ENCODE peak calls at places on chromosomes 4 and X, in ten cellular contexts. One of them, this sample, is unnamed.

GRCh38 chrX:18558799-18559198 is 113.1 kb downstream of the RS1 start:
- DNase-seq in tibial artery: no peak
- DNase-seq in activated CD4-positive, alpha-beta memory T cell treated with anti-CD3 and anti-CD28 coated beads, Interleukin-2, amount 10 ng/mL, durations not matched to agents 7 days and 5 days: no peak
- DNase-seq in adipocyte: peak; percentile 6
- DNase-seq in activated naive CD4-positive, alpha-beta T cell treated with anti-CD3 and anti-CD28 coated beads for 36 hours: no peak
- DNase-seq in EH: peak; percentile 1
- DNase-seq in endodermal cell: no peak
- DNase-seq in endothelial cell of umbilical vein: no peak
- DNase-seq in tibial nerve: no peak
- DNase-seq in HCT116: no peak
- DNase-seq in this sample: no peak

GRCh38 chr4:118849867-118850812 is 14.2 kb upstream of the SEC24D start:
- DNase-seq in tibial artery: no peak
- DNase-seq in activated CD4-positive, alpha-beta memory T cell treated with anti-CD3 and anti-CD28 coated beads, Interleukin-2, amount 10 ng/mL, durations not matched to agents 7 days and 5 days: peak; percentile 55
- DNase-seq in adipocyte: peak; percentile 55
- DNase-seq in activated naive CD4-positive, alpha-beta T cell treated with anti-CD3 and anti-CD28 coated beads for 36 hours: peak; percentile 50
- DNase-seq in EH: peak; percentile 37
- DNase-seq in endodermal cell: peak; percentile 75
- DNase-seq in endothelial cell of umbilical vein: peak; percentile 44
- DNase-seq in tibial nerve: no peak
- DNase-seq in HCT116: no peak
- DNase-seq in this sample: no peak

GRCh38 chr4:41258783-41259182 is 2.1 kb downstream of the UCHL1 start:
- DNase-seq in tibial artery: no peak
- DNase-seq in activated CD4-positive, alpha-beta memory T cell treated with anti-CD3 and anti-CD28 coated beads, Interleukin-2, amount 10 ng/mL, durations not matched to agents 7 days and 5 days: no peak
- DNase-seq in adipocyte: peak; percentile 85
- DNase-seq in activated naive CD4-positive, alpha-beta T cell treated with anti-CD3 and anti-CD28 coated beads for 36 hours: peak; percentile 23
- DNase-seq in EH: peak; percentile 85
- DNase-seq in endodermal cell: peak; percentile 70
- DNase-seq in endothelial cell of umbilical vein: peak; percentile 70
- DNase-seq in tibial nerve: no peak
- DNase-seq in HCT116: peak; percentile 56
- DNase-seq in this sample: no peak

GRCh38 chr4:4394644-4395043 is 7.7 kb downstream of the NSG1 start:
- DNase-seq in tibial artery: no peak
- DNase-seq in activated CD4-positive, alpha-beta memory T cell treated with anti-CD3 and anti-CD28 coated beads, Interleukin-2, amount 10 ng/mL, durations not matched to agents 7 days and 5 days: no peak
- DNase-seq in adipocyte: no peak
- DNase-seq in activated naive CD4-positive, alpha-beta T cell treated with anti-CD3 and anti-CD28 coated beads for 36 hours: no peak
- DNase-seq in EH: peak; percentile 19
- DNase-seq in endodermal cell: peak; percentile 31
- DNase-seq in endothelial cell of umbilical vein: no peak
- DNase-seq in tibial nerve: no peak
- DNase-seq in HCT116: no peak
- DNase-seq in this sample: no peak

GRCh38 chr4:19494958-19495357 is 756.7 kb upstream of the SLIT2 start:
- DNase-seq in tibial artery: no peak
- DNase-seq in activated CD4-positive, alpha-beta memory T cell treated with anti-CD3 and anti-CD28 coated beads, Interleukin-2, amount 10 ng/mL, durations not matched to agents 7 days and 5 days: no peak
- DNase-seq in adipocyte: no peak
- DNase-seq in activated naive CD4-positive, alpha-beta T cell treated with anti-CD3 and anti-CD28 coated beads for 36 hours: no peak
- DNase-seq in EH: peak; percentile 26
- DNase-seq in endodermal cell: no peak
- DNase-seq in endothelial cell of umbilical vein: no peak
- DNase-seq in tibial nerve: no peak
- DNase-seq in HCT116: no peak
- DNase-seq in this sample: no peak

GRCh38 chr4:110663738-110664444 is 41.0 kb upstream of the PITX2 start:
- DNase-seq in tibial artery: no peak
- DNase-seq in activated CD4-positive, alpha-beta memory T cell treated with anti-CD3 and anti-CD28 coated beads, Interleukin-2, amount 10 ng/mL, durations not matched to agents 7 days and 5 days: no peak
- DNase-seq in adipocyte: peak; percentile 19
- DNase-seq in activated naive CD4-positive, alpha-beta T cell treated with anti-CD3 and anti-CD28 coated beads for 36 hours: no peak
- DNase-seq in EH: peak; percentile 66
- DNase-seq in endodermal cell: no peak
- DNase-seq in endothelial cell of umbilical vein: no peak
- DNase-seq in tibial nerve: no peak
- DNase-seq in HCT116: no peak
- DNase-seq in this sample: no peak

GRCh38 chrX:46294234-46294633 is 251.0 kb downstream of the ZNF674 start:
- DNase-seq in tibial artery: no peak
- DNase-seq in activated CD4-positive, alpha-beta memory T cell treated with anti-CD3 and anti-CD28 coated beads, Interleukin-2, amount 10 ng/mL, durations not matched to agents 7 days and 5 days: no peak
- DNase-seq in adipocyte: peak; percentile 53
- DNase-seq in activated naive CD4-positive, alpha-beta T cell treated with anti-CD3 and anti-CD28 coated beads for 36 hours: no peak
- DNase-seq in EH: peak; percentile 80
- DNase-seq in endodermal cell: no peak
- DNase-seq in endothelial cell of umbilical vein: no peak
- DNase-seq in tibial nerve: no peak
- DNase-seq in HCT116: no peak
- DNase-seq in this sample: no peak

GRCh38 chrX:39855748-39856129 is 242.0 kb downstream of the BCOR start:
- DNase-seq in tibial artery: no peak
- DNase-seq in activated CD4-positive, alpha-beta memory T cell treated with anti-CD3 and anti-CD28 coated beads, Interleukin-2, amount 10 ng/mL, durations not matched to agents 7 days and 5 days: peak; percentile 80
- DNase-seq in adipocyte: peak; percentile 20
- DNase-seq in activated naive CD4-positive, alpha-beta T cell treated with anti-CD3 and anti-CD28 coated beads for 36 hours: peak; percentile 89
- DNase-seq in EH: peak; percentile 63
- DNase-seq in endodermal cell: peak; percentile 76
- DNase-seq in endothelial cell of umbilical vein: peak; percentile 24
- DNase-seq in tibial nerve: no peak
- DNase-seq in HCT116: peak; percentile 19
- DNase-seq in this sample: no peak

This sample was measured in lung.